ENCODE peak calls at places on chromosomes 2 and 18, in four cellular contexts. V is HepG2, L is GM12878, C is K562. Z is an unnamed sample.

GRCh38 chr2:166293984-166294383 is 81.8 kb downstream of the SCN9A start:
- DNase-seq in V (no peak), L (no peak), C (no peak), Z (no peak)

GRCh38 chr2:183487316-183487715 is 363.1 kb downstream of the NUP35 start:
- DNase-seq in V (no peak), L (no peak), C (no peak), Z (no peak)

GRCh38 chr2:67465623-67466022 is 68.5 kb downstream of the ETAA1 start:
- DNase-seq in V (no peak), L (no peak), C (no peak), Z (no peak)

GRCh38 chr2:208501217-208501616 is 94.6 kb downstream of the PTH2R start:
- DNase-seq in V (peak), L (no peak), C (no peak), Z (no peak)

GRCh38 chr18:42931501-42931900 is 184.0 kb downstream of the RIT2 start:
- DNase-seq in V (no peak), L (no peak), C (no peak), Z (no peak)

GRCh38 chr18:79135924-79136323 is 66.7 kb downstream of the ATP9B start:
- DNase-seq in V (no peak), L (no peak), C (no peak), Z (no peak)

GRCh38 chr2:214774108-214774507 is 35.4 kb downstream of the BARD1 start:
- DNase-seq in V (no peak), L (no peak), C (no peak), Z (no peak)

GRCh38 chr18:79513381-79514081 is 117.8 kb downstream of the NFATC1 start:
- DNase-seq in V (no peak), L (no peak), C (no peak), Z (no peak)

GRCh38 chr2:216619411-216620393 is 13.5 kb upstream of the IGFBP2 start:
- DNase-seq in V (peak), L (no peak), C (no peak), Z (no peak)

GRCh38 chr2:128646691-128647090 is 328.0 kb upstream of the HS6ST1 start:
- DNase-seq in V (no peak), L (no peak), C (no peak), Z (no peak)

GRCh38 chr2:17171446-17172049 is 346.7 kb downstream of the RAD51AP2 start:
- DNase-seq in V (peak), L (no peak), C (no peak), Z (peak)

GRCh38 chr2:89841476-89841840 is 1150.0 kb downstream of the RPIA start:
- DNase-seq in V (no peak), L (no peak), C (no peak), Z (no peak)

GRCh38 chr2:60818272-60818671 is 62.2 kb downstream of the PAPOLG start:
- DNase-seq in V (peak), L (no peak), C (peak), Z (no peak)

GRCh38 chr2:96773922-96774321 is 13.2 kb downstream of the CNNM4 start:
- DNase-seq in V (no peak), L (no peak), C (no peak), Z (no peak)

GRCh38 chr2:238851026-238851425 is 3.1 kb downstream of the TWIST2 start:
- DNase-seq in V (no peak), L (no peak), C (no peak), Z (no peak)

GRCh38 chr2:197793456-197793855 is 8.3 kb upstream of the BOLL start:
- DNase-seq in V (no peak), L (no peak), C (no peak), Z (no peak)

GRCh38 chr18:58645398-58645797 is 16.5 kb upstream of the ALPK2 start:
- DNase-seq in V (no peak), L (no peak), C (no peak), Z (no peak)

GRCh38 chr2:43038034-43038719 is 188.2 kb downstream of the ZFP36L2 start:
- DNase-seq in V (peak), L (no peak), C (no peak), Z (no peak)

GRCh38 chr2:106159867-106160785 is 34.0 kb downstream of the UXS1 start:
- DNase-seq in V (no peak), L (no peak), C (no peak), Z (no peak)

GRCh38 chr2:165953306-165953654 is 296 bp downstream of the TTC21B start:
- DNase-seq in V (peak), L (no peak), C (no peak), Z (no peak)

GRCh38 chr2:222973237-222973636 is 78.8 kb upstream of the KCNE4 start:
- DNase-seq in V (no peak), L (no peak), C (no peak), Z (no peak)

GRCh38 chr2:113858764-113859163 is 31.1 kb upstream of the ACTR3 start:
- DNase-seq in V (no peak), L (no peak), C (peak), Z (no peak)

GRCh38 chr2:39549718-39550464 is 112.8 kb upstream of the MAP4K3 start:
- DNase-seq in V (no peak), L (no peak), C (no peak), Z (no peak)

GRCh38 chr2:134362751-134363150 is 108.9 kb downstream of the MGAT5 start:
- DNase-seq in V (no peak), L (no peak), C (no peak), Z (no peak)

GRCh38 chr2:129709956-129710598 is 269.4 kb upstream of the RAB6C start:
- DNase-seq in V (no peak), L (no peak), C (no peak), Z (no peak)

GRCh38 chr2:69578201-69578555 is 65.4 kb downstream of the AAK1 start:
- DNase-seq in V (no peak), L (no peak), C (no peak), Z (no peak)

DNA sequence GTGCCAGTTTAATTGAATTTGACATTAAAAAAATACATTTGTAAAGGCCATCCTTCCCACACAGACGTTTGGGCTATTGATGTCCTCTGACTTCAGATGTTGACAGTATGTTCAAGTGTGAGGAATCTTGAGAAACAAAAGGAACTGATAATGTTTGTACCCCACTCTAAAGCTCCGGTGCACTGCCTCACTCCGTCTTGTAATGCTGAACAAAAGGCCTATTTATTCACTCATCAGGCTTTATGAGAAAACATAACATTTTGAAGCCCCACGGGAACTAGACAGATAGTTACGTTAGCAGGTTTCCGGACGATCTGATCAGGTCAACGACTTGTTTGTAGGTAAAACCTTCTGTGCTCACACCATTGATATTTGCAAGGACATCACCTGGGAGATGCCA is 13.6 kb downstream of the CYTIP start:
- DNase-seq in V (no peak), L (no peak), C (no peak), Z (no peak)
- TF ChIP-seq FOXM1 in V (no peak), L (no peak), C (no peak), Z (no peak)

DNA sequence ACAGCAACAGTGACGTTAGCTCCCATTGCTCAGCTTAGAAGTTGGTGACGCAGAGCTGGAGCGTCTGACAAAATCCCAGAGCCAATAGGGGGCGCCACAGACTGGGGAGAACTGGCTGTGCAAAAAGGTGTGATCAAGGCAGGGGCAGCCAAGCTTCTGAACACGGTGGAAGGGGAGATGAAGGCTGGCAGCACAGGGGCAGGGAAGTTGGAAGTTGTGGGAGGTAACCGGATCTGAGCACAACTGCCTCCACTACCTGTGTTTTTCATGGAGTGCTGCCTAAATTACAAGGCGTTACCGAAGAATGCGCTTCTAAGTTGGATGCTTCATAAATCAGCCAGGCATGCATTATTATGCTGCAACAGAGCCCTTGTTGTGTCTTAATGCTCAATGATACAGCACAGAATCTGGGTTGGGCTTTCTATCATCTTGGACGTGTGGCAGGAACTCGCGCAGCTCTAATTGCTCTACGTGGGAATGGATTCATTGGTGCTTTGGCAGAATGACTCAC is 370.0 kb downstream of the SLC4A3 start:
- DNase-seq in V (no peak), L (no peak), C (peak), Z (peak)
- TF ChIP-seq SP1 in V (no peak), L (no peak), C (no peak), Z (no peak)

GRCh38 chr2:8675543-8675942 is 6.3 kb upstream of the ID2 start:
- DNase-seq in V (peak), L (no peak), C (no peak), Z (no peak)

GRCh38 chr2:8674420-8675009 is 7.3 kb upstream of the ID2 start:
- DNase-seq in V (no peak), L (no peak), C (no peak), Z (no peak)

GRCh38 chr2:8676915-8677645 is 4.8 kb upstream of the ID2 start:
- DNase-seq in V (no peak), L (no peak), C (no peak), Z (no peak)

GRCh38 chr2:8677646-8678592 is 3.9 kb upstream of the ID2 start:
- DNase-seq in V (peak), L (no peak), C (peak), Z (peak)

GRCh38 chr2:8676191-8676914 is 5.5 kb upstream of the ID2 start:
- DNase-seq in V (no peak), L (no peak), C (no peak), Z (peak)
- TF ChIP-seq FOXM1 in V (no peak), L (no peak), C (no peak), Z (no peak)

GRCh38 chr2:26034597-26035067 is 748 bp downstream of the RAB10 start:
- DNase-seq in V (no peak), L (no peak), C (no peak), Z (no peak)
- TF ChIP-seq SP1 in V (no peak), L (no peak), C (no peak), Z (no peak)

GRCh38 chr2:234994340-234995321 is 42.8 kb downstream of the SH3BP4 start:
- DNase-seq in V (peak), L (no peak), C (no peak), Z (no peak)
- TF ChIP-seq FOXM1 in V (peak), L (no peak), C (no peak), Z (no peak)

GRCh38 chr2:188078544-188078943 is 213.1 kb upstream of the GULP1 start:
- DNase-seq in V (no peak), L (peak), C (no peak), Z (no peak)
- TF ChIP-seq SP1 in V (no peak), L (no peak), C (no peak), Z (no peak)

DNA sequence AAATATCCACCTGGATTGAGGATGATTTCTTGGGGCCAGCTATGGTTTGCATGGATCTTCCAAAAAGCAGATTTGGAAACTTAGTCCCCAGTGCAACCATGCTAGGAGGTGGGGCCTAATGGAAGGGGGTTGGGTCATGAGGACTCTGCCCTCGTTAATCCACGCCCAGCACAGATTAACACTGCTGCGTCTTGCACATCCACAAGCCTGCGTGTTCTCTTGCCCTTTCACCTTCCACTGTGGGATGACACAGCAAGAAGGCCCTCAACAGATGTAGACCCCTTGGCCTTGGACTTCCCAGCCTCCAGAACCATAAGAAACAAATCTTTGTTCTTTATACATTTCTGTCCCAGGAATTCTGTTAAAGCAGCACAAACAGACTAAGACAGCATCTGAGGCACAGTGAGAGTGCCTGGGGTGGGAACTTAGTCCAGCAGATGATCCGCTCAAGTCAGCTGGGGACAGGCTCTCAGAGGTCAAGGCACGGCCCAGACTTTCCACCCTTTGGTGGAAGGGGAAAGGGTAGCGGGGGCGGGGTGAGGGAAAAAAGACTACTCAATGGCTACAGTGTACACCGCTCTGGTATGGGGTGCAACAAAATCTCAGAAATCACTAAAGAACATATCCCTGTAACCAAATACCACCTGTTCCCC is 2.4 kb downstream of the RAB17 start:
- DNase-seq in V (no peak), L (no peak), C (no peak), Z (no peak)
- TF ChIP-seq FOXM1 in V (peak), L (no peak), C (no peak), Z (no peak)

GRCh38 chr2:58913082-58913726 is 672.1 kb upstream of the FANCL start:
- DNase-seq in V (no peak), L (no peak), C (no peak), Z (no peak)
- TF ChIP-seq SP1 in V (no peak), L (no peak), C (no peak), Z (no peak)

Z was measured in HEK293T.